ENCODE peak calls at places on chromosomes 12 and 14, in four cellular contexts. P, K, A and H are unnamed samples. For H3K4me1, the result is how much of the 10 kb centered on the place peaks cover.

GRCh38 chr14:50544911-50545310 is 12.5 kb upstream of the MAP4K5 start:
- DNase-seq in P (peak), K (no peak), A (no peak), H (no peak)

GRCh38 chr14:35766700-35767082 is 42.4 kb downstream of the RALGAPA1 start:
- DNase-seq in P (no peak), K (no peak), A (no peak), H (no peak)

GRCh38 chr14:31229638-31230229 is 22.1 kb upstream of the HECTD1 start:
- DNase-seq in P (peak), K (no peak), A (peak), H (peak)

GRCh38 chr14:73209943-73210342 is 27.4 kb upstream of the PAPLN start:
- DNase-seq in P (no peak), K (no peak), A (no peak), H (no peak)

GRCh38 chr14:42277840-42278239 is 671.2 kb downstream of the LRFN5 start:
- DNase-seq in P (no peak), K (no peak), A (no peak), H (no peak)

GRCh38 chr12:122870867-122871664 is 24.9 kb downstream of the VPS37B start:
- DNase-seq in P (no peak), K (peak), A (peak), H (no peak)

GRCh38 chr12:12428961-12429657 is 72.2 kb downstream of the BORCS5 start:
- DNase-seq in P (no peak), K (no peak), A (no peak), H (peak)

GRCh38 chr14:101721951-101722661 is 39.4 kb upstream of the PPP2R5C start:
- DNase-seq in P (peak), K (peak), A (no peak), H (no peak)

GRCh38 chr12:22684526-22685118 is 59.7 kb downstream of the ETNK1 start:
- DNase-seq in P (no peak), K (no peak), A (no peak), H (no peak)

GRCh38 chr12:119980247-119980646 is 8.8 kb upstream of the BICDL1 start:
- DNase-seq in P (no peak), K (no peak), A (no peak), H (no peak)

GRCh38 chr14:103027451-103027850 is 29.9 kb downstream of the CDC42BPB start:
- DNase-seq in P (no peak), K (no peak), A (no peak), H (no peak)

GRCh38 chr14:32560213-32560857 is 231.2 kb downstream of the AKAP6 start:
- DNase-seq in P (no peak), K (no peak), A (peak), H (no peak)

GRCh38 chr14:22188346-22188745 is 400.7 kb downstream of the DAD1 start:
- DNase-seq in P (no peak), K (no peak), A (no peak), H (no peak)

DNA sequence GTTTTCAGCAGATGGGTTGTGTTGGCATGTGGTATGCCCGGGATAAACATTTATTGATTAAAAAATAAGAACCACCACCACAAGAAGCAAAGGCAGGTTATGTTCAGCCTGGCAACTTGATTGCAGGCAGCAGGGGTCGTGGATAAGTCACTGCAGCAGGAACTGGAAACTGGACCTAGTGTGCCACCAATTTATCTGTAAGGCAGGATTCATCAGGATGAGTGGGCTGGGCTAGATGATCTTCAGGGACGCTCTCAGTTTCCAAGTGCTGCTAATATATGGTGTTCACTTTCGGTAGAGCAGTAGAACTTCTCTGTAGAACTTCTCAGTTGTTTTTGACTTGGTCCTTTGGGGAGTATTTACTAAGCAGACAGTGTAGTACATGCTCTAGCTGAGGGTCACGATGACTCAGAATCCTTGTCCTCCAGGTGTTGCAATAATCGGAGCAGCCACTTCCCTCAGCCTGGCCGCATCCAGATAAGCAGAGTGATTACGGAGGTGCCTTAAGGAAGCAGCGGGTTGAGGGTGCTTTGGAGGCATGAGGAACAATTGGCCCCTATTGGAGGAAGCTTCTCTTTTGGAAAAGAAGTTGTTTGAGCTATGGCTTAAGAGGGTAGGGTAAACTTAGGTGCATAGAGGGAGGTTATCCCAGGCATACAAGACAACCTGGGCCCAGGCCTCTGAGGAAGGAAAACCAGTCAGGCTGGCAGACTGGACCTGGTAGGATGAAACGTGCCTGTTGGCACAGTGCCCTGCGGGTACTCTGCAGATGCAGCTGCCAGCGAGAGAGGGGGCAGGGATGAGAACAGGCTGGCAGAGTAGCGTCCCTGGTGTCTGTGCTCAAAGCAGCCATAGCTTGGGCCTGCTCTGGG is 104.0 kb downstream of the GPR135 start:
- DNase-seq in P (peak), K (peak), A (peak), H (peak)
- H3K4me1 ChIP-seq in P (under half), K (half or more), A (under half), H (half or more)

GRCh38 chr12:68686595-68687521 is at the start of gene NUP107:
- DNase-seq in P (peak), K (peak), A (peak), H (peak)
- TF ChIP-seq CTCF in P (peak), K (no peak), A (peak), H (no peak)

DNA sequence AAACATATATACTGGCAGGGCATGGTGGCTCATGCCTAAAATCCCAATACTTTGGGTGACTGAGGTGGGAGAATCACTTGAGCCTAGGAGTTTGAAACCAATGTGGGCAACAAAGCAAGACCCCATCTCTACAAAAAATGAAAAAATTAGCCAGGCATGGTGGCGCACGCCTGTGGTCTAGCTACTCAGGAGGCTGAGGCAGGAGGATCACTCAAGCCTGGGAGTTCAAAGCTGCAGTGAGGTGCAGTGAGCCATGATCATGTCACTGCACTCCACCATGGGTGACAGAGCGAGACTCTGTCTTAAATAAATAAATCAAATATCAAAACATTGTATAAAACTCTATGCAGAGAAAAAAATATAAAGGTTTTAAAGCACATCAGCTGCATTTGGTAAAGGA is 5.2 kb downstream of the FMNL3 start:
- DNase-seq in P (no peak), K (no peak), A (no peak), H (no peak)
- H3K4me3 ChIP-seq in P (no peak), K (no peak), A (no peak), H (no peak)

GRCh38 chr12:104462931-104463339 is 6.2 kb downstream of the CHST11 start:
- DNase-seq in P (no peak), K (no peak), A (no peak), H (no peak)
- H3K4me1 ChIP-seq in P (under half), K (half or more), A (under half), H (under half)

GRCh38 chr12:46266382-46266791 is 2.5 kb downstream of the SLC38A1 start:
- DNase-seq in P (no peak), K (no peak), A (no peak), H (no peak)
- TF ChIP-seq CTCF in P (no peak), K (no peak), A (no peak), H (no peak)